ENCODE peak calls at places on chromosomes 11 and 22, in nine cellular contexts. Y, M, B, G, L, J, N, P and H are unnamed samples.

GRCh38 chr11:101407324-101407723 is 176.5 kb downstream of the TRPC6 start:
- DNase-seq in Y (no peak), M (peak), B (no peak), G (no peak), L (no peak), J (no peak), N (peak), P (peak), H (no peak)

GRCh38 chr11:120182790-120183491 is 27.9 kb upstream of the OAF start:
- DNase-seq in Y (peak), M (peak), B (no peak), G (peak), L (no peak), J (no peak), N (peak), P (no peak), H (no peak)

GRCh38 chr11:75425422-75425821 is 7.6 kb downstream of the KLHL35 start:
- DNase-seq in Y (no peak), M (no peak), B (peak), G (no peak), L (no peak), J (no peak), N (no peak), P (no peak), H (no peak)

GRCh38 chr22:36493690-36494110 is 12.3 kb upstream of the TXN2 start:
- DNase-seq in Y (no peak), M (peak), B (no peak), G (peak), L (no peak), J (no peak), N (no peak), P (no peak), H (no peak)

GRCh38 chr22:23579870-23580585 is at the start of gene IGLL1:
- DNase-seq in Y (no peak), M (no peak), B (no peak), G (no peak), L (no peak), J (no peak), N (no peak), P (no peak), H (no peak)

GRCh38 chr11:115929618-115930129 is 425.5 kb upstream of the CADM1 start:
- DNase-seq in Y (no peak), M (no peak), B (no peak), G (no peak), L (no peak), J (no peak), N (no peak), P (no peak), H (no peak)

GRCh38 chr22:20434773-20435172 is 2.9 kb downstream of the SCARF2 start:
- DNase-seq in Y (no peak), M (no peak), B (no peak), G (no peak), L (no peak), J (no peak), N (peak), P (no peak), H (no peak)

GRCh38 chr11:134244593-134244992 is 8.6 kb downstream of the THYN1 start:
- DNase-seq in Y (no peak), M (no peak), B (no peak), G (no peak), L (peak), J (no peak), N (no peak), P (no peak), H (no peak)

GRCh38 chr11:33615751-33616150 is 84.9 kb downstream of the C11orf91 start:
- DNase-seq in Y (no peak), M (no peak), B (no peak), G (no peak), L (no peak), J (no peak), N (no peak), P (no peak), H (no peak)

GRCh38 chr11:126115253-126115540 is 52.5 kb upstream of the CDON start:
- DNase-seq in Y (peak), M (peak), B (no peak), G (peak), L (peak), J (no peak), N (no peak), P (no peak), H (no peak)

GRCh38 chr11:59801981-59802638 is 8.5 kb downstream of the MRPL16 start:
- DNase-seq in Y (no peak), M (no peak), B (no peak), G (peak), L (peak), J (no peak), N (peak), P (peak), H (no peak)

GRCh38 chr11:10317776-10318526 is 13.1 kb downstream of the ADM start:
- DNase-seq in Y (no peak), M (no peak), B (no peak), G (no peak), L (no peak), J (no peak), N (no peak), P (no peak), H (no peak)

GRCh38 chr22:36362819-36363377 is 24.9 kb downstream of the MYH9 start:
- DNase-seq in Y (no peak), M (no peak), B (no peak), G (no peak), L (no peak), J (no peak), N (no peak), P (no peak), H (no peak)

GRCh38 chr11:101864098-101864497 is 50.7 kb upstream of the CEP126 start:
- DNase-seq in Y (no peak), M (no peak), B (no peak), G (no peak), L (no peak), J (no peak), N (no peak), P (no peak), H (no peak)

GRCh38 chr11:8597182-8597581 is 3.2 kb upstream of the STK33 start:
- DNase-seq in Y (no peak), M (no peak), B (peak), G (no peak), L (no peak), J (no peak), N (no peak), P (no peak), H (no peak)

GRCh38 chr11:73175551-73176144 is 33.5 kb upstream of the FCHSD2 start:
- DNase-seq in Y (no peak), M (no peak), B (no peak), G (no peak), L (no peak), J (no peak), N (no peak), P (peak), H (no peak)

GRCh38 chr11:8018742-8019631 is 31.9 kb downstream of the EIF3F start:
- DNase-seq in Y (peak), M (peak), B (peak), G (peak), L (peak), J (no peak), N (peak), P (peak), H (peak)

GRCh38 chr11:28243596-28243995 is 135.4 kb downstream of the METTL15 start:
- DNase-seq in Y (no peak), M (no peak), B (no peak), G (no peak), L (no peak), J (no peak), N (no peak), P (no peak), H (no peak)

GRCh38 chr11:58023435-58023931 is at the start of gene OR9Q1:
- DNase-seq in Y (no peak), M (no peak), B (no peak), G (no peak), L (no peak), J (no peak), N (no peak), P (no peak), H (no peak)

GRCh38 chr11:2529636-2530035 is 84.8 kb downstream of the KCNQ1 start:
- DNase-seq in Y (peak), M (peak), B (no peak), G (no peak), L (no peak), J (no peak), N (peak), P (no peak), H (no peak)

GRCh38 chr22:26892401-26893033 is 235.1 kb downstream of the MIAT start:
- DNase-seq in Y (peak), M (peak), B (no peak), G (no peak), L (peak), J (no peak), N (no peak), P (no peak), H (no peak)

GRCh38 chr11:130121430-130121978 is 38.1 kb upstream of the ST14 start:
- DNase-seq in Y (no peak), M (no peak), B (no peak), G (no peak), L (peak), J (peak), N (no peak), P (no peak), H (no peak)

GRCh38 chr11:26550022-26550421 is 22.0 kb downstream of the MUC15 start:
- DNase-seq in Y (no peak), M (no peak), B (no peak), G (no peak), L (no peak), J (no peak), N (no peak), P (no peak), H (no peak)

GRCh38 chr11:31913985-31914384 is 102.9 kb upstream of the PAX6 start:
- DNase-seq in Y (no peak), M (no peak), B (no peak), G (no peak), L (no peak), J (no peak), N (no peak), P (no peak), H (no peak)

GRCh38 chr11:3002871-3003270 is 10.7 kb upstream of the NAP1L4 start:
- DNase-seq in Y (peak), M (no peak), B (no peak), G (no peak), L (no peak), J (no peak), N (no peak), P (no peak), H (no peak)

GRCh38 chr11:133545199-133545709 is 13.0 kb upstream of the OPCML start:
- DNase-seq in Y (no peak), M (no peak), B (no peak), G (no peak), L (no peak), J (no peak), N (no peak), P (no peak), H (no peak)

GRCh38 chr11:70542406-70542805 is 144.1 kb downstream of the CTTN start:
- DNase-seq in Y (no peak), M (no peak), B (no peak), G (no peak), L (no peak), J (no peak), N (no peak), P (no peak), H (no peak)

GRCh38 chr11:6648505-6648904 is 7.1 kb downstream of the DCHS1 start:
- DNase-seq in Y (no peak), M (no peak), B (no peak), G (no peak), L (no peak), J (no peak), N (no peak), P (no peak), H (no peak)

GRCh38 chr22:43152001-43152354 is 619 bp downstream of the TSPO start:
- DNase-seq in Y (no peak), M (no peak), B (no peak), G (no peak), L (peak), J (no peak), N (no peak), P (no peak), H (no peak)

GRCh38 chr11:22554221-22554620 is 71.4 kb downstream of the FANCF start:
- DNase-seq in Y (no peak), M (no peak), B (no peak), G (no peak), L (no peak), J (no peak), N (no peak), P (no peak), H (no peak)

GRCh38 chr22:37818397-37819099 is 4.6 kb upstream of the GALR3 start:
- DNase-seq in Y (peak), M (peak), B (no peak), G (peak), L (peak), J (no peak), N (peak), P (peak), H (no peak)

GRCh38 chr11:75145196-75145971 is 5.5 kb upstream of the SLCO2B1 start:
- DNase-seq in Y (no peak), M (no peak), B (no peak), G (no peak), L (no peak), J (no peak), N (no peak), P (no peak), H (no peak)

GRCh38 chr11:111596319-111596718 is 5.9 kb upstream of the SIK2 start:
- DNase-seq in Y (no peak), M (no peak), B (no peak), G (no peak), L (no peak), J (no peak), N (no peak), P (no peak), H (no peak)

GRCh38 chr11:119365071-119365591 is 16.4 kb downstream of the USP2 start:
- DNase-seq in Y (no peak), M (no peak), B (no peak), G (no peak), L (no peak), J (no peak), N (peak), P (no peak), H (no peak)

GRCh38 chr11:13339196-13340153 is 61.9 kb downstream of the BMAL1 start:
- DNase-seq in Y (no peak), M (no peak), B (peak), G (no peak), L (peak), J (no peak), N (no peak), P (peak), H (peak)

GRCh38 chr11:17548444-17548843 is 1.4 kb downstream of the OTOG start:
- DNase-seq in Y (no peak), M (no peak), B (peak), G (no peak), L (no peak), J (no peak), N (no peak), P (no peak), H (no peak)

GRCh38 chr11:8777907-8778767 is 95.5 kb downstream of the RPL27A start:
- DNase-seq in Y (peak), M (peak), B (no peak), G (peak), L (no peak), J (no peak), N (peak), P (peak), H (no peak)

GRCh38 chr11:490930-491260 is 16.1 kb downstream of the RNH1 start:
- DNase-seq in Y (no peak), M (no peak), B (no peak), G (no peak), L (no peak), J (no peak), N (no peak), P (no peak), H (no peak)

GRCh38 chr11:494761-495536 is 12.1 kb downstream of the RNH1 start:
- DNase-seq in Y (no peak), M (no peak), B (no peak), G (no peak), L (no peak), J (no peak), N (no peak), P (no peak), H (no peak)

GRCh38 chr11:490186-490929 is 16.7 kb downstream of the RNH1 start:
- DNase-seq in Y (no peak), M (no peak), B (no peak), G (no peak), L (no peak), J (no peak), N (no peak), P (no peak), H (no peak)

GRCh38 chr11:491358-491757 is 15.7 kb downstream of the RNH1 start:
- DNase-seq in Y (no peak), M (no peak), B (no peak), G (no peak), L (no peak), J (no peak), N (no peak), P (no peak), H (no peak)

DNA sequence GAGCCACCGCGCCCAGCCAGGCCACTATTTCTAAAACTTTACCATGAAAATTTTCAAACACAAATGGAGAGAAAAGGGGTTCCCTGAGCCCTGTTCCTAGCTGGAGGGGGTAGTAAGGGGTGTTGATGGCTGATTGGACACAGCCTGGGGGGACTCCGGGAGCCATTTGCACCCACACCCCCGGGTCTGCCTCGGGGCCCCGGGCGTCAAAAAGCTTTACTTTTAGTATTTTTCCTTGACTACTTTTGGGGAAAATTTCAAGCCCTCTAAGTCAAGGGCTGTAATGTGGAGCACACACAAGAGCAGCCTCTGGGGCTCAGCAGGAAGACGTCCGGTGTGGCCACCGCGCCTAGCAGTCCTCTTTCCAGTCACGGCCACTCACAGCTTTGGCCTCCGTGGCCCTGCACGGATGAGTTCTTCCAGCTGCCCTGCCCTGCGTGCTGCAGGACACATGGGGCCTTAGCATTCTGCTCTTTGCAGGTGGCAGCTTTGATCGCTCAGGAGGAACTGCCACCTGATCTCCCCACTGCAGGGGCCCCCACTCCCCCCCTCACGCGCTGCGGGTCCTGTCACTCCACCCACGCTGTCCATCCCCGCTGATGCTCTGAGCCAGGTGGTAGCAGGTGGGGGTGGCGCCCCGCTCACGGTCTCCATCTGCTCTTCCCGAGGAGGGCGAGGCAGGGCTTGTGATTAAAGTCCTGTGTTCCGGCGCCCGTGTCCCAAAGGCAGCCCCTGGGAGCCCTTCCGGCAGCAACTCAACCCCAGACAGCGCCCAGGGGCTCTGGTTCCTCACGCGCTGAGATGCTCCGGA is 14.4 kb downstream of the RNH1 start:
- DNase-seq in Y (no peak), M (no peak), B (no peak), G (no peak), L (no peak), J (no peak), N (no peak), P (no peak), H (no peak)
- TF ChIP-seq POLR2A in Y (no peak), M (no peak), B (no peak), G (no peak), L (no peak), J (no peak), N (no peak), P (no peak), H (no peak)

GRCh38 chr22:39520054-39520873 is at the start of gene ATF4:
- DNase-seq in Y (peak), M (peak), B (peak), G (peak), L (peak), J (peak), N (peak), P (peak), H (peak)
- TF ChIP-seq POLR2A in Y (peak), M (peak), B (peak), G (peak), L (peak), J (peak), N (peak), P (peak), H (peak)

GRCh38 chr22:21693333-21693998 is 27.7 kb downstream of the PPIL2 start:
- DNase-seq in Y (no peak), M (no peak), B (no peak), G (no peak), L (no peak), J (no peak), N (no peak), P (no peak), H (no peak)
- TF ChIP-seq POLR2A in Y (no peak), M (no peak), B (no peak), G (no peak), L (no peak), J (no peak), N (no peak), P (no peak), H (no peak)

DNA sequence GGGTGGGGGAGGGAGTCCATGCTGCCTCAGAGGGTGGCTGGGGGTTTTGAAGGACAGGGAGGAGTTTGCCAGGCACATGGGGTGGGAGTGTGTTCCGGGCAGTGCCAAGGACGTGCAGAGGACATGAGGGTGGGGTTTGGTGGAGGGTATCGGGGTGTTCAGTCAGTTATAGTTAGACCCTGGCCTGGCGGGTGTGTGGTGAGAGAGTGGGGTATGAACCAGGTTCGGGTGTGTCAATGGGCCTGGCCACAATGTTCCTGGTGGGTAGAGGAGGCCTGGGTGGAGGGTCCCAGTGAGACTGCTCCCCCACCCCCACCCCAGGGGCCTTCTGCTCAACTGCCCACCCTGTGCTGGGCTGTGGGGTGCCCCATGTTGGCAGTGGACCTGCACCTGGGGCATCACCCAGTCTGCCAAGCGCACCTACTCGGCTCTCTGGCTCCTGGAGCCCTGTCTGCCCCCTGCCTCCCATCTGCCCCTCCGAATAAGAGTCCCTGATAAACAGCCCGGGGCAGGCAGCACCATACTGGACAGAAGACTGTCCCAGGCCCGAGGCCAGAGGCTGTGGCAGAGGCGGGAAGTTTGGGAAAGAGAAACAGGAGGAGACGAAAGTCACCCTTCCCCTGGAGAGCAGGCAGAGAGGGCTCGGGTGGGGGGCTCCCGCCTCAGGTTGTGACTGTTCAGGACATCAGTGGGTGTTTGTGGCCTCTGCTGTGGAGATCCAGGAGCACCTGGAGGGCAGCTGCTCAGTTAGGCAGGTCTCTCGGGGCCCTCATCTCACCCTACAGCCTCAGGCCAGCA is 4.1 kb downstream of the PIM3 start:
- DNase-seq in Y (peak), M (peak), B (no peak), G (peak), L (no peak), J (no peak), N (peak), P (no peak), H (no peak)
- TF ChIP-seq POLR2A in Y (peak), M (no peak), B (no peak), G (no peak), L (peak), J (no peak), N (no peak), P (no peak), H (no peak)

DNA sequence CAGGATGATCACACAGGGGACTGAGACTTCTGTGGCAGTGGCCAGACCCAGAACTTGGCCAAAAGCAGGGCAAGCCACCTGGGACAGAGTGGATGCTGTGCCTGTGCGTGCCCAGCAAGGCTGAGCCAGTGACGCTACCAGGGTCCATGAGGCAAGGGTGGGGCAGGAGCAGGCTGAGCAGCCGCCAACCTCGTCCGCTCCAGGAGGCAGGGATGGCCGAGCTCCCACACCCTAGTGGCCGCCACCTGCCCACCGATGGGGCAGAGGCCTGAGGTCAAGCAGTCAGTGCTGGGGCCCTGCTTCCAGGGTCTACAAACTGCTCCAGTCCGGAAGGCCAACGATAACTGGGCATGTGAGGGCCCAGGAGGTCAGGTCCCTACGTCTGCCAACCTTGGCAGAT is 7.3 kb downstream of the KRTAP5-9 start:
- DNase-seq in Y (no peak), M (no peak), B (no peak), G (no peak), L (no peak), J (no peak), N (no peak), P (no peak), H (no peak)
- TF ChIP-seq POLR2A in Y (no peak), M (no peak), B (no peak), G (no peak), L (no peak), J (no peak), N (no peak), P (no peak), H (no peak)

GRCh38 chr22:49307071-49307830 is 520.4 kb downstream of the BRD1 start:
- DNase-seq in Y (peak), M (no peak), B (no peak), G (no peak), L (no peak), J (no peak), N (no peak), P (no peak), H (no peak)
- TF ChIP-seq POLR2A in Y (no peak), M (no peak), B (no peak), G (no peak), L (no peak), J (no peak), N (no peak), P (no peak), H (no peak)

GRCh38 chr11:131678658-131679340 is 308.4 kb downstream of the NTM start:
- DNase-seq in Y (no peak), M (no peak), B (no peak), G (no peak), L (no peak), J (no peak), N (no peak), P (no peak), H (no peak)
- TF ChIP-seq POLR2A in Y (no peak), M (no peak), B (no peak), G (no peak), L (no peak), J (no peak), N (no peak), P (no peak), H (no peak)